ENCODE peak calls at places on chromosomes 12 and 14, in nine cellular contexts. L is Right ventricle myocardium superior; E is HT-29; P is CD8-positive, alpha-beta T cell; G is RKO; J is occipital lobe; O is globus pallidus; A is T-helper 22 cell; C is nucleus accumbens. H is an unnamed sample.

GRCh38 chr12:51118706-51119105 is 35.3 kb upstream of the CSRNP2 start:
- DNase-seq in C (no peak), J (no peak), O (no peak), P (no peak), A (no peak), L (no peak), G (peak; percentile 29), E (peak; percentile 22), H (no peak)

GRCh38 chr14:91154851-91155625 is 41.2 kb downstream of the DGLUCY start:
- DNase-seq in C (no peak), J (no peak), P (peak; percentile 19), E (peak; percentile 85), G (peak; percentile 15), A (no peak), O (no peak), L (peak; percentile 60), H (no peak)

GRCh38 chr14:77786148-77786547 is 13.8 kb upstream of the ADCK1 start:
- DNase-seq in O (no peak), E (no peak), J (no peak), L (no peak), P (no peak), A (no peak), G (no peak), C (no peak), H (no peak)

GRCh38 chr12:86914716-86915115 is 658.5 kb upstream of the MGAT4C start:
- DNase-seq in O (no peak), C (no peak), A (no peak), E (peak; percentile 54), G (peak; percentile 26), P (no peak), J (no peak), L (no peak), H (no peak)

GRCh38 chr12:34397591-34398365 is 375.5 kb downstream of the ALG10 start:
- DNase-seq in E (no peak), C (no peak), L (peak; percentile 19), O (no peak), P (no peak), A (no peak), G (no peak), J (no peak), H (peak; percentile 56)

GRCh38 chr12:70736775-70737174 is 99.5 kb upstream of the PTPRB start:
- DNase-seq in G (no peak), C (no peak), L (no peak), P (no peak), O (no peak), J (no peak), E (no peak), A (no peak), H (no peak)

GRCh38 chr14:104793703-104793959 is 1.9 kb downstream of the AKT1 start:
- DNase-seq in L (no peak), A (no peak), J (no peak), G (no peak), O (no peak), P (no peak), E (no peak), C (no peak), H (no peak)

GRCh38 chr14:87508333-87508732 is 484.6 kb downstream of the GALC start:
- DNase-seq in E (no peak), J (no peak), G (peak; percentile 2), C (no peak), A (no peak), P (no peak), O (no peak), L (no peak), H (no peak)

GRCh38 chr14:54728700-54729527 is 162.0 kb downstream of the SAMD4A start:
- DNase-seq in J (no peak), G (no peak), L (no peak), A (no peak), O (no peak), E (no peak), C (no peak), P (no peak), H (no peak)

GRCh38 chr12:122508163-122508562 is 7.4 kb upstream of the ZCCHC8 start:
- DNase-seq in A (no peak), P (no peak), C (no peak), E (no peak), O (no peak), L (no peak), G (no peak), J (no peak), H (no peak)

GRCh38 chr12:48160807-48161206 is 3.5 kb upstream of the ASB8 start:
- DNase-seq in J (no peak), O (peak; percentile 40), G (no peak), P (no peak), A (no peak), E (no peak), L (peak; percentile 58), C (peak; percentile 25), H (no peak)

GRCh38 chr12:6338955-6339761 is 2.7 kb downstream of the TNFRSF1A start:
- DNase-seq in G (peak; percentile 50), O (no peak), P (no peak), A (no peak), L (peak; percentile 28), C (no peak), J (no peak), E (no peak), H (no peak)

GRCh38 chr12:67483871-67484554 is 164.5 kb upstream of the DYRK2 start:
- DNase-seq in L (no peak), P (no peak), O (no peak), G (no peak), C (no peak), A (no peak), E (peak; percentile 73), J (no peak), H (no peak)

GRCh38 chr12:21155517-21156351 is 24.7 kb downstream of the SLCO1B1 start:
- DNase-seq in G (no peak), C (no peak), L (no peak), O (no peak), P (no peak), A (no peak), J (no peak), E (no peak), H (no peak)

GRCh38 chr12:40446385-40446784 is 221.6 kb downstream of the LRRK2 start:
- DNase-seq in A (no peak), E (peak; percentile 38), P (no peak), O (no peak), G (peak; percentile 18), L (no peak), J (no peak), C (no peak), H (no peak)

GRCh38 chr14:103727313-103728000 is 11.8 kb downstream of the ZFYVE21 start:
- DNase-seq in O (no peak), P (no peak), E (no peak), C (no peak), J (peak; percentile 49), A (no peak), L (peak; percentile 44), G (no peak), H (peak; percentile 60)

GRCh38 chr14:60653388-60653690 is 4.1 kb upstream of the SIX1 start:
- DNase-seq in C (no peak), E (no peak), J (no peak), P (no peak), G (no peak), A (no peak), L (no peak), O (no peak), H (peak; percentile 48)

GRCh38 chr12:3684449-3685051 is 68.4 kb downstream of the CRACR2A start:
- DNase-seq in O (no peak), L (peak; percentile 59), E (no peak), C (no peak), J (no peak), G (no peak), A (no peak), P (no peak), H (no peak)

GRCh38 chr14:71380271-71380670 is 473.0 kb downstream of the PCNX1 start:
- DNase-seq in A (no peak), O (no peak), J (no peak), C (no peak), E (no peak), L (no peak), G (no peak), P (no peak), H (no peak)

H was measured in left lung.